ENCODE peak calls at places on chromosomes 3 and 15, in seven cellular contexts. D is Right ventricle myocardium superior; P is BJ; M is activated naive CD4-positive, alpha-beta T cell treated with anti-CD3 and anti-CD28 coated beads for 36 hours; H is PC-9; I is HTR-8/SVneo; F is DMS53. W is an unnamed sample.
A peak's percentile ranks its signal among the peaks of the same experiment; 100 is the strongest.

GRCh38 chr3:128254066-128254590 is 100.8 kb downstream of the EEFSEC start:
- DNase-seq in D (no peak), P (no peak), M (no peak), H (no peak), I (no peak), F (no peak), W (no peak)

GRCh38 chr15:50166216-50166615 is 15.8 kb upstream of the SLC27A2 start:
- DNase-seq in D (no peak), P (peak; percentile 60), M (no peak), H (no peak), I (peak; percentile 41), F (no peak), W (peak; percentile 54)

GRCh38 chr3:56758539-56758981 is 43.2 kb downstream of the ARHGEF3 start:
- DNase-seq in D (no peak), P (peak; percentile 90), M (peak; percentile 65), H (peak; percentile 55), I (peak; percentile 39), F (peak; percentile 14), W (peak; percentile 87)

GRCh38 chr3:100001083-100001482 is 113.2 kb downstream of the FILIP1L start:
- DNase-seq in D (no peak), P (no peak), M (no peak), H (no peak), I (no peak), F (no peak), W (no peak)

GRCh38 chr3:56781762-56782161 is 20.0 kb downstream of the ARHGEF3 start:
- DNase-seq in D (no peak), P (no peak), M (no peak), H (no peak), I (no peak), F (no peak), W (no peak)

GRCh38 chr3:32951410-32951811 is at the start of gene CCR4:
- DNase-seq in D (no peak), P (no peak), M (peak; percentile 83), H (no peak), I (no peak), F (no peak), W (no peak)

GRCh38 chr15:80121546-80121945 is 31.3 kb upstream of the FAH start:
- DNase-seq in D (no peak), P (no peak), M (no peak), H (no peak), I (no peak), F (peak; percentile 3), W (no peak)

GRCh38 chr15:38299216-38299615 is 46.6 kb downstream of the SPRED1 start:
- DNase-seq in D (no peak), P (peak; percentile 27), M (no peak), H (no peak), I (no peak), F (no peak), W (peak; percentile 45)

GRCh38 chr3:170869645-170870593 is at the start of gene RPL22L1:
- DNase-seq in D (peak; percentile 97), P (peak; percentile 76), M (peak; percentile 95), H (peak; percentile 96), I (peak; percentile 89), F (no peak), W (peak; percentile 80)

GRCh38 chr15:68463996-68464395 is 32.0 kb upstream of the ITGA11 start:
- DNase-seq in D (no peak), P (no peak), M (no peak), H (no peak), I (no peak), F (no peak), W (no peak)

GRCh38 chr15:80087104-80087503 is 27.6 kb downstream of the ZFAND6 start:
- DNase-seq in D (no peak), P (no peak), M (no peak), H (no peak), I (no peak), F (no peak), W (no peak)

GRCh38 chr15:98292442-98293240 is 332.1 kb downstream of the ARRDC4 start:
- DNase-seq in D (peak; percentile 59), P (no peak), M (peak; percentile 71), H (peak; percentile 26), I (peak; percentile 62), F (peak; percentile 28), W (no peak)

GRCh38 chr15:82196353-82196752 is 66.2 kb downstream of the EFL1 start:
- DNase-seq in D (no peak), P (no peak), M (no peak), H (no peak), I (no peak), F (no peak), W (no peak)

GRCh38 chr3:122903171-122903570 is 108.3 kb downstream of the SLC49A4 start:
- DNase-seq in D (no peak), P (no peak), M (no peak), H (no peak), I (no peak), F (no peak), W (no peak)

GRCh38 chr3:197734667-197735318 is 1.9 kb downstream of the RUBCN start:
- DNase-seq in D (no peak), P (no peak), M (no peak), H (no peak), I (no peak), F (no peak), W (no peak)

GRCh38 chr15:43420435-43420834 is 49.5 kb downstream of the TUBGCP4 start:
- DNase-seq in D (no peak), P (no peak), M (no peak), H (no peak), I (no peak), F (no peak), W (no peak)

GRCh38 chr15:39595621-39596221 is 14.8 kb downstream of the THBS1 start:
- DNase-seq in D (no peak), P (peak; percentile 64), M (no peak), H (no peak), I (no peak), F (peak; percentile 16), W (peak; percentile 65)

GRCh38 chr3:123518892-123519485 is 65.9 kb downstream of the HACD2 start:
- DNase-seq in D (no peak), P (no peak), M (no peak), H (no peak), I (no peak), F (no peak), W (no peak)

GRCh38 chr15:39624806-39625205 is 43.9 kb downstream of the THBS1 start:
- DNase-seq in D (peak; percentile 64), P (peak; percentile 84), M (peak; percentile 62), H (peak; percentile 49), I (peak; percentile 49), F (peak; percentile 58), W (peak; percentile 91)

GRCh38 chr3:67418539-67419529 is 235.6 kb downstream of the SUCLG2 start:
- DNase-seq in D (no peak), P (no peak), M (no peak), H (no peak), I (no peak), F (no peak), W (no peak)

GRCh38 chr3:31010491-31010890 is 116.0 kb upstream of the GADL1 start:
- DNase-seq in D (no peak), P (no peak), M (no peak), H (no peak), I (peak; percentile 6), F (no peak), W (no peak)

GRCh38 chr3:169060037-169060436 is 603.5 kb downstream of the MECOM start:
- DNase-seq in D (no peak), P (no peak), M (no peak), H (no peak), I (no peak), F (no peak), W (no peak)

GRCh38 chr15:39213385-39213840 is 367.5 kb upstream of the THBS1 start:
- DNase-seq in D (peak; percentile 67), P (no peak), M (no peak), H (peak; percentile 85), I (peak; percentile 62), F (peak; percentile 55), W (no peak)

GRCh38 chr3:115551091-115551490 is 72.2 kb upstream of the GAP43 start:
- DNase-seq in D (no peak), P (no peak), M (no peak), H (no peak), I (no peak), F (peak; percentile 5), W (no peak)

GRCh38 chr3:178454714-178455113 is 81.5 kb upstream of the KCNMB2 start:
- DNase-seq in D (peak; percentile 82), P (no peak), M (no peak), H (no peak), I (no peak), F (no peak), W (no peak)

GRCh38 chr15:45919806-45920205 is 285.0 kb downstream of the SQOR start:
- DNase-seq in D (no peak), P (peak; percentile 63), M (no peak), H (peak; percentile 72), I (peak; percentile 47), F (peak; percentile 74), W (peak; percentile 72)